ENCODE peak calls at places on chromosome 18, in nine cellular contexts. Q, H, R, S, B, E, L, T and M are unnamed samples.

GRCh38 chr18:59881728-59882685 is 17.8 kb upstream of the PMAIP1 start:
- DNase-seq in T (no peak), E (peak), B (no peak), H (no peak), S (no peak), R (peak), Q (no peak), L (no peak), M (no peak)

GRCh38 chr18:36201765-36202164 is 14.5 kb downstream of the MOCOS start:
- DNase-seq in E (no peak), L (no peak), H (no peak), S (no peak), T (no peak), B (no peak), Q (no peak), R (no peak), M (no peak)

GRCh38 chr18:26584745-26585144 is 36.4 kb upstream of the KCTD1 start:
- DNase-seq in H (no peak), B (no peak), R (no peak), Q (no peak), E (no peak), T (no peak), L (no peak), S (no peak), M (no peak)

GRCh38 chr18:12394428-12394827 is 13.3 kb upstream of the PRELID3A start:
- DNase-seq in B (no peak), L (no peak), Q (no peak), R (no peak), E (peak), T (no peak), H (no peak), S (no peak), M (no peak)

GRCh38 chr18:215448-216010 is 52.3 kb downstream of the THOC1 start:
- DNase-seq in H (no peak), R (no peak), Q (no peak), S (no peak), T (no peak), B (no peak), L (no peak), E (no peak), M (no peak)

GRCh38 chr18:42446195-42446594 is 491.2 kb downstream of the PIK3C3 start:
- DNase-seq in L (no peak), S (no peak), B (no peak), Q (no peak), T (no peak), H (no peak), E (no peak), R (no peak), M (no peak)

GRCh38 chr18:79395761-79396404 is at the start of gene NFATC1:
- DNase-seq in B (peak), T (no peak), Q (peak), H (peak), S (peak), L (no peak), E (peak), R (peak), M (peak)

GRCh38 chr18:23661735-23662308 is 889 bp downstream of the ANKRD29 start:
- DNase-seq in R (peak), H (no peak), T (no peak), L (no peak), E (no peak), S (no peak), B (no peak), Q (no peak), M (no peak)

GRCh38 chr18:9365406-9365805 is 30.8 kb downstream of the TWSG1 start:
- DNase-seq in S (no peak), Q (no peak), H (no peak), T (no peak), L (peak), R (no peak), E (no peak), B (no peak), M (no peak)

GRCh38 chr18:32296851-32297250 is 107.0 kb downstream of the MEP1B start:
- DNase-seq in E (no peak), L (no peak), B (no peak), Q (no peak), T (no peak), H (no peak), S (no peak), R (no peak), M (no peak)